ENCODE peak calls at places on chromosome 7, in nine cellular contexts. W is body of pancreas; B is GM23338; A is MM.1S; Y is ovary; E is coronary artery; O is CD4-positive, alpha-beta T cell; U is A549; K is heart right ventricle. P is an unnamed sample.

GRCh38 chr7:121945066-121945848 is 72.3 kb downstream of the PTPRZ1 start:
- DNase-seq in W (no peak), A (no peak), E (no peak), B (no peak), O (no peak), K (no peak), U (no peak), Y (no peak), P (no peak)

GRCh38 chr7:96837583-96837982 is 127.9 kb upstream of the SEM1 start:
- DNase-seq in U (no peak), B (no peak), Y (no peak), K (no peak), A (no peak), W (no peak), E (no peak), O (no peak), P (no peak)

GRCh38 chr7:102004831-102005230 is 187.4 kb downstream of the CUX1 start:
- DNase-seq in W (no peak), K (no peak), A (no peak), E (no peak), B (no peak), Y (no peak), O (no peak), U (no peak), P (no peak)

GRCh38 chr7:71883415-71883814 is 528.7 kb downstream of the CALN1 start:
- DNase-seq in U (no peak), A (no peak), K (no peak), W (no peak), E (no peak), B (no peak), Y (no peak), O (no peak), P (no peak)

GRCh38 chr7:30526163-30526562 is 21.5 kb upstream of the GGCT start:
- DNase-seq in A (no peak), W (no peak), B (peak; percentile 48), K (no peak), O (no peak), U (no peak), E (no peak), Y (no peak), P (no peak)

GRCh38 chr7:106050002-106050742 is 61.9 kb downstream of the SYPL1 start:
- DNase-seq in Y (peak; percentile 51), B (no peak), W (no peak), O (no peak), K (no peak), A (no peak), E (no peak), U (no peak), P (no peak)

GRCh38 chr7:362416-363096 is 72.6 kb downstream of the FOXL3 start:
- DNase-seq in U (no peak), B (no peak), Y (no peak), W (peak; percentile 52), A (no peak), O (peak; percentile 41), E (no peak), K (peak; percentile 22), P (peak; percentile 42)

GRCh38 chr7:156590212-156590611 is 50.4 kb upstream of the RNF32 start:
- DNase-seq in Y (no peak), W (no peak), B (no peak), U (no peak), A (no peak), K (no peak), O (no peak), E (no peak), P (no peak)

GRCh38 chr7:95476072-95476845 is 9.5 kb upstream of the ASB4 start:
- DNase-seq in O (no peak), W (no peak), E (no peak), A (no peak), U (no peak), B (peak; percentile 10), Y (no peak), K (no peak), P (no peak)

GRCh38 chr7:132876576-132876975 is 205.3 kb downstream of the CHCHD3 start:
- DNase-seq in W (no peak), O (no peak), E (no peak), U (no peak), Y (no peak), A (no peak), K (no peak), B (no peak), P (no peak)

GRCh38 chr7:19368540-19368939 is 223.3 kb upstream of the FERD3L start:
- DNase-seq in W (no peak), U (no peak), O (no peak), A (no peak), K (no peak), E (no peak), Y (no peak), B (peak; percentile 31), P (no peak)

GRCh38 chr7:77327932-77328628 is 88.1 kb downstream of the GSAP start:
- DNase-seq in K (no peak), U (no peak), Y (no peak), W (no peak), A (no peak), B (no peak), E (no peak), O (no peak), P (no peak)

GRCh38 chr7:19145429-19146201 is 394 bp upstream of the FERD3L start:
- DNase-seq in Y (no peak), U (no peak), A (no peak), W (no peak), B (peak; percentile 84), O (no peak), E (no peak), K (no peak), P (no peak)

GRCh38 chr7:92834661-92835139 is 1.7 kb downstream of the CDK6 start:
- DNase-seq in U (peak; percentile 36), E (peak; percentile 74), K (peak; percentile 20), Y (peak; percentile 24), O (no peak), B (peak; percentile 75), W (peak; percentile 25), A (peak; percentile 14), P (peak; percentile 69)

GRCh38 chr7:143882611-143883078 is 19.3 kb downstream of the TCAF1 start:
- DNase-seq in W (peak; percentile 43), K (peak; percentile 85), Y (peak; percentile 82), O (no peak), A (no peak), E (no peak), B (peak; percentile 49), U (no peak), P (peak; percentile 82)

GRCh38 chr7:87316846-87317545 is 28.5 kb upstream of the CROT start:
- DNase-seq in O (no peak), W (no peak), U (peak; percentile 14), K (no peak), E (no peak), B (no peak), Y (no peak), A (no peak), P (no peak)

GRCh38 chr7:77453531-77453930 is 37.4 kb upstream of the GSAP start:
- DNase-seq in U (no peak), Y (no peak), O (no peak), W (no peak), K (no peak), A (no peak), B (no peak), E (no peak), P (no peak)

GRCh38 chr7:141864765-141865447 is 23.6 kb upstream of the PRSS37 start:
- DNase-seq in E (no peak), W (no peak), U (no peak), O (no peak), B (no peak), K (no peak), A (no peak), Y (no peak), P (no peak)

DNA sequence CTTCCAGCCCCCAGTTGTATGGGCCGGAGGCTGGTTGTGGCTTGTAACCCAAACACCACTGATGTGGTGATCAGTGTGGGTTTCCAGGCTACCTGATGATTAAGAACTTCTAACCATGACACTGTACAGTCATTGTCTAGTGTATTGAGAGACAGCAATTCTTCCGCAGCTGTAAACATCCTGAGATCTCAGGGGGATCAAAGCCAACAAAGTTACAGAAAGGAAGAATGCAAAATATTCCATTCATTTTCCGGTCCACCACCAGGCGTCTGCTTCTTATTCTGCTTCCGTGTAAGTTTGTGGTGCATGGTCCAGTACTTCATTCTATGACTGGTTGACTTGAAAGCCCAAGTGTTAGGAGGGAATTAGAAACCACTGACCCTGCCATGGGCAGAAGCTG is 10.3 kb upstream of the GLI3 start:
- DNase-seq in Y (no peak), A (no peak), O (no peak), E (no peak), U (no peak), K (no peak), B (no peak), W (no peak), P (no peak)
- TF ChIP-seq CTCF in Y (no peak), A (no peak), O (no peak), E (no peak), U (no peak), K (no peak), B (no peak), W (no peak), P (no peak)

GRCh38 chr7:129947701-129948100 is 5.1 kb downstream of the UBE2H start:
- DNase-seq in W (no peak), O (no peak), K (no peak), B (no peak), U (no peak), A (no peak), Y (no peak), E (peak; percentile 79), P (no peak)
- H3K27ac ChIP-seq in W (peak overlapping the region; percentile 98), O (no peak overlapping the region), K (peak overlapping the region; percentile 10), B (no peak overlapping the region), U (peak overlapping the region; percentile 6), A (no peak overlapping the region), Y (no peak overlapping the region), E (peak overlapping the region; percentile 98), P (no peak overlapping the region)

GRCh38 chr7:25950488-25951413 is 201.2 kb upstream of the NFE2L3 start:
- DNase-seq in B (peak; percentile 97), W (peak; percentile 98), A (peak; percentile 99), U (peak; percentile 28), Y (peak; percentile 97), K (peak; percentile 88), E (peak; percentile 89), O (peak; percentile 84), P (peak; percentile 95)
- TF ChIP-seq CTCF in B (no peak), W (no peak), A (no peak), U (no peak), Y (no peak), K (no peak), E (no peak), O (no peak), P (no peak)

GRCh38 chr7:139721844-139722243 is 56.0 kb downstream of the HIPK2 start:
- DNase-seq in Y (no peak), E (no peak), K (no peak), A (no peak), U (no peak), O (no peak), W (no peak), B (no peak), P (no peak)

GRCh38 chr7:139722604-139723003 is 55.2 kb downstream of the HIPK2 start:
- DNase-seq in W (no peak), U (no peak), O (no peak), B (no peak), K (no peak), E (no peak), Y (no peak), A (no peak), P (no peak)

GRCh38 chr7:139720186-139720585 is 57.6 kb downstream of the HIPK2 start:
- DNase-seq in W (no peak), A (no peak), K (no peak), Y (no peak), U (no peak), B (no peak), E (peak; percentile 57), O (no peak), P (no peak)

GRCh38 chr7:139721417-139721816 is 56.4 kb downstream of the HIPK2 start:
- DNase-seq in O (no peak), E (no peak), B (no peak), W (no peak), Y (no peak), U (no peak), K (no peak), A (no peak), P (no peak)

GRCh38 chr7:139720705-139721231 is 57.0 kb downstream of the HIPK2 start:
- DNase-seq in W (peak; percentile 42), O (no peak), E (peak; percentile 26), B (no peak), Y (no peak), K (no peak), U (no peak), A (no peak), P (no peak)
- H3K27ac ChIP-seq in W (peak overlapping the region; percentile 46), O (no peak overlapping the region), E (no peak overlapping the region), B (no peak overlapping the region), Y (no peak overlapping the region), K (peak overlapping the region; percentile 13), U (peak overlapping the region; percentile 7), A (no peak overlapping the region), P (peak overlapping the region; percentile 51)

P was measured in right lobe of liver.